ENCODE peak calls at places on chromosomes 11 and 22, in six cellular contexts. B, C, G, X, J and P are unnamed samples.

GRCh38 chr11:57568330-57568766 is 876 bp upstream of the UBE2L6 start:
- DNase-seq in B (no peak), C (peak; percentile 88), G (no peak), X (no peak), J (no peak), P (no peak)

GRCh38 chr11:74694536-74694935 is 36.7 kb downstream of the CHRDL2 start:
- DNase-seq in B (no peak), C (no peak), G (no peak), X (no peak), J (no peak), P (no peak)

GRCh38 chr11:69201764-69202370 is 46.1 kb downstream of the SMIM38 start:
- DNase-seq in B (peak; percentile 45), C (no peak), G (no peak), X (peak; percentile 46), J (no peak), P (no peak)

GRCh38 chr11:80023416-80023815 is 582.6 kb upstream of the TENM4 start:
- DNase-seq in B (no peak), C (no peak), G (no peak), X (no peak), J (no peak), P (no peak)

GRCh38 chr11:115415939-115416338 is 88.3 kb downstream of the CADM1 start:
- DNase-seq in B (no peak), C (no peak), G (no peak), X (no peak), J (no peak), P (no peak)

GRCh38 chr11:22832315-22833041 is 2.9 kb upstream of the SVIP start:
- DNase-seq in B (no peak), C (no peak), G (no peak), X (peak; percentile 29), J (no peak), P (no peak)

GRCh38 chr22:37930270-37930951 is 23.0 kb downstream of the C22orf23 start:
- DNase-seq in B (no peak), C (no peak), G (no peak), X (peak; percentile 97), J (no peak), P (peak; percentile 84)

GRCh38 chr11:101180481-101180880 is 50.9 kb upstream of the PGR start:
- DNase-seq in B (no peak), C (no peak), G (no peak), X (no peak), J (no peak), P (no peak)

GRCh38 chr11:3219281-3219892 is 774 bp upstream of the MRGPRG start:
- DNase-seq in B (no peak), C (no peak), G (peak; percentile 18), X (peak; percentile 80), J (no peak), P (peak; percentile 48)

GRCh38 chr11:120827820-120828219 is 196.1 kb upstream of the TBCEL start:
- DNase-seq in B (no peak), C (no peak), G (no peak), X (no peak), J (no peak), P (no peak)

GRCh38 chr11:67311556-67312082 is 8.3 kb downstream of the SSH3 start:
- DNase-seq in B (peak; percentile 61), C (no peak), G (no peak), X (no peak), J (no peak), P (peak; percentile 56)

GRCh38 chr11:121466063-121466794 is 13.5 kb upstream of the SORL1-AS1 start:
- DNase-seq in B (peak; percentile 88), C (no peak), G (peak; percentile 95), X (peak; percentile 95), J (no peak), P (peak; percentile 82)

GRCh38 chr11:79667377-79667776 is 226.5 kb upstream of the TENM4 start:
- DNase-seq in B (no peak), C (no peak), G (no peak), X (no peak), J (no peak), P (no peak)

GRCh38 chr11:97345031-97345430 is 955.2 kb downstream of the JRKL start:
- DNase-seq in B (no peak), C (no peak), G (no peak), X (no peak), J (no peak), P (no peak)

GRCh38 chr11:60858731-60859464 is 3.1 kb upstream of the PTGDR2 start:
- DNase-seq in B (no peak), C (no peak), G (no peak), X (no peak), J (no peak), P (no peak)

GRCh38 chr11:67056640-67057409 is at the start of gene RHOD:
- DNase-seq in B (peak; percentile 88), C (peak; percentile 32), G (peak; percentile 67), X (peak; percentile 95), J (no peak), P (peak; percentile 97)

GRCh38 chr22:24107668-24108067 is 73.6 kb upstream of the SUSD2 start:
- DNase-seq in B (no peak), C (no peak), G (peak; percentile 72), X (peak; percentile 92), J (no peak), P (no peak)

GRCh38 chr11:119741369-119742262 is 12.6 kb upstream of the NECTIN1 start:
- DNase-seq in B (peak; percentile 81), C (peak; percentile 57), G (peak; percentile 75), X (peak; percentile 96), J (no peak), P (peak; percentile 97)

GRCh38 chr11:28559497-28559896 is 451.3 kb downstream of the METTL15 start:
- DNase-seq in B (no peak), C (no peak), G (no peak), X (no peak), J (no peak), P (peak; percentile 4)

GRCh38 chr11:132158091-132158490 is 787.7 kb downstream of the NTM start:
- DNase-seq in B (no peak), C (no peak), G (no peak), X (no peak), J (no peak), P (peak; percentile 69)

GRCh38 chr11:68980776-68981065 is at the start of gene MRGPRD:
- DNase-seq in B (no peak), C (no peak), G (no peak), X (no peak), J (no peak), P (no peak)

GRCh38 chr11:697811-698311 is 2.2 kb downstream of the TMEM80 start:
- DNase-seq in B (no peak), C (no peak), G (no peak), X (peak; percentile 83), J (no peak), P (peak; percentile 31)

GRCh38 chr22:46036558-46037408 is 59.8 kb upstream of the WNT7B start:
- DNase-seq in B (peak; percentile 62), C (peak; percentile 78), G (no peak), X (peak; percentile 78), J (no peak), P (peak; percentile 86)

GRCh38 chr11:26778000-26778757 is 56.3 kb upstream of the SLC5A12 start:
- DNase-seq in B (no peak), C (no peak), G (no peak), X (peak; percentile 78), J (no peak), P (no peak)
- H3K4me3 ChIP-seq in B (no peak overlapping the region), C (no peak overlapping the region), G (no peak overlapping the region), X (peak overlapping the region; percentile 47), J (no peak overlapping the region), P (no peak overlapping the region)

DNA sequence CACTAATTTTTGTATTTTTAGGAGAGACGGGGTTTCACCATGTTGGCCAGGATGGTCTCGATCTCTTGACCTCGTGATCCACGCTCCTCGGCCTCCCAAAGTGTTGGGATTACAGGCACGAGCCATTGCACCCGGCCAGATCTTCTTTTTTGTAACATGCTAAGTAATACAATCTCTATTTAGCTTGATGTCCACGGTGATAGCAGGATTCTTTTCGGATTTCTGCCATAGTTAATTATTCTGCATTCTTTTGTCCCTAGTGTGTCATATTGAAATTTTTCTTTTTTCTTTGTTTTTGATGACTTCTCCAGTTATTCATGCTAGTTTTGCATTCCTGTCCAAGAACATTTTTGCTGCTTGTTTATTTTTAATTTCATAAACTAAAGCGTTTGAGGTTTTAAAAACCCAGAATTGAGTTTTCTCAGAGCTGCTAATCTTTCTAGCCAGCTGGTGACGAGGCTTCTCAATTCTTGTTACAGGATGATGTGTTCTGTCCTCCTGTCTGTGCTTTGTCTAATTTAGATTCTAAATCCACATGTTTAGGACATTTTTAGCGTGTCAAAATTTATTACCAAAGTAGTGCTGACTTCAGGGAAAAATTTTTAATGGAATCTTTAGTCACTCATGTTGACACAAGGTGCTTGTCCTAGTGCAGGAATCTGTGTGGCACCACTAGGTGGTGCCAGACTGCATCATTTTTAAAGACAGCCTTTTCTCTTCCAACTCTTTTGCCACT is 21.8 kb downstream of the NF2 start:
- DNase-seq in B (no peak), C (peak; percentile 40), G (no peak), X (no peak), J (no peak), P (no peak)
- H3K4me3 ChIP-seq in B (no peak overlapping the region), C (no peak overlapping the region), G (no peak overlapping the region), X (peak overlapping the region; percentile 25), J (no peak overlapping the region), P (no peak overlapping the region)

GRCh38 chr11:64180871-64181270 is 5.1 kb upstream of the STIP1 start:
- DNase-seq in B (no peak), C (no peak), G (no peak), X (peak; percentile 47), J (no peak), P (no peak)

GRCh38 chr11:64178203-64178602 is 7.8 kb upstream of the STIP1 start:
- DNase-seq in B (no peak), C (no peak), G (no peak), X (no peak), J (no peak), P (no peak)

GRCh38 chr11:64173616-64174355 is 7.9 kb upstream of the MACROD1 start:
- DNase-seq in B (no peak), C (no peak), G (no peak), X (peak; percentile 85), J (no peak), P (no peak)

GRCh38 chr11:64179221-64179620 is 6.8 kb upstream of the STIP1 start:
- DNase-seq in B (no peak), C (no peak), G (no peak), X (no peak), J (no peak), P (no peak)

GRCh38 chr11:64176751-64177150 is 9.2 kb upstream of the STIP1 start:
- DNase-seq in B (no peak), C (no peak), G (no peak), X (no peak), J (no peak), P (no peak)
- H3K4me3 ChIP-seq in B (no peak overlapping the region), C (no peak overlapping the region), G (no peak overlapping the region), X (no peak overlapping the region), J (no peak overlapping the region), P (no peak overlapping the region)

GRCh38 chr11:33461726-33462125 is 204.5 kb downstream of the HIPK3 start:
- DNase-seq in B (no peak), C (no peak), G (no peak), X (no peak), J (no peak), P (no peak)

GRCh38 chr11:33461319-33461718 is 204.1 kb downstream of the HIPK3 start:
- DNase-seq in B (no peak), C (no peak), G (no peak), X (no peak), J (no peak), P (no peak)

GRCh38 chr11:33455827-33456226 is 198.6 kb downstream of the HIPK3 start:
- DNase-seq in B (no peak), C (no peak), G (no peak), X (no peak), J (no peak), P (no peak)

GRCh38 chr11:33454264-33454663 is 197.1 kb downstream of the HIPK3 start:
- DNase-seq in B (no peak), C (no peak), G (no peak), X (no peak), J (no peak), P (no peak)

GRCh38 chr11:33457948-33458347 is 200.8 kb downstream of the HIPK3 start:
- DNase-seq in B (no peak), C (no peak), G (no peak), X (no peak), J (no peak), P (peak; percentile 28)
- H3K4me3 ChIP-seq in B (no peak overlapping the region), C (no peak overlapping the region), G (no peak overlapping the region), X (no peak overlapping the region), J (no peak overlapping the region), P (no peak overlapping the region)